ENCODE peak calls at places on chromosome 16, in eight cellular contexts. J is MM.1S, D is GM10248, F is thoracic aorta, T is tibial artery, Z is HFFc6, Y is choroid plexus epithelial cell, R is tibial nerve. W is an unnamed sample.

GRCh38 chr16:19704321-19705130 is 13.5 kb downstream of the KNOP1 start:
- DNase-seq in J (no peak), D (no peak), F (no peak), T (no peak), Z (peak), Y (peak), R (peak), W (no peak)

GRCh38 chr16:85037050-85037410 is 9.4 kb downstream of the KIAA0513 start:
- DNase-seq in J (no peak), D (no peak), F (no peak), T (no peak), Z (peak), Y (peak), R (peak), W (no peak)

GRCh38 chr16:3266873-3267537 is 10.6 kb upstream of the MEFV start:
- DNase-seq in J (no peak), D (no peak), F (no peak), T (no peak), Z (peak), Y (peak), R (no peak), W (peak)

GRCh38 chr16:80231888-80232287 is 308.9 kb upstream of the DYNLRB2 start:
- DNase-seq in J (no peak), D (peak), F (no peak), T (no peak), Z (peak), Y (peak), R (no peak), W (no peak)

GRCh38 chr16:66899310-66899944 is 19.1 kb downstream of the PDP2 start:
- DNase-seq in J (no peak), D (no peak), F (no peak), T (no peak), Z (peak), Y (peak), R (no peak), W (no peak)

GRCh38 chr16:77322757-77323156 is 112.1 kb downstream of the ADAMTS18 start:
- DNase-seq in J (no peak), D (no peak), F (no peak), T (no peak), Z (no peak), Y (no peak), R (no peak), W (no peak)

GRCh38 chr16:57386381-57386951 is 14.2 kb downstream of the CX3CL1 start:
- DNase-seq in J (no peak), D (no peak), F (no peak), T (no peak), Z (no peak), Y (peak), R (no peak), W (no peak)

GRCh38 chr16:13883266-13883665 is 36.7 kb upstream of the ERCC4 start:
- DNase-seq in J (no peak), D (no peak), F (no peak), T (no peak), Z (peak), Y (no peak), R (no peak), W (no peak)

GRCh38 chr16:20744922-20745440 is 3.4 kb upstream of the THUMPD1 start:
- DNase-seq in J (no peak), D (no peak), F (no peak), T (no peak), Z (no peak), Y (no peak), R (no peak), W (no peak)

GRCh38 chr16:20743591-20743990 is 2.0 kb upstream of the THUMPD1 start:
- DNase-seq in J (no peak), D (no peak), F (no peak), T (no peak), Z (no peak), Y (no peak), R (no peak), W (no peak)

GRCh38 chr16:20741555-20742285 is at the start of gene THUMPD1:
- DNase-seq in J (peak), D (peak), F (peak), T (peak), Z (peak), Y (peak), R (peak), W (peak)

GRCh38 chr16:20740901-20741491 is 622 bp downstream of the THUMPD1 start:
- DNase-seq in J (peak), D (peak), F (peak), T (peak), Z (peak), Y (peak), R (peak), W (peak)

GRCh38 chr16:20740007-20740883 is 1.4 kb downstream of the THUMPD1 start:
- DNase-seq in J (peak), D (peak), F (no peak), T (no peak), Z (peak), Y (peak), R (no peak), W (no peak)
- TF ChIP-seq CTCF in J (peak), D (peak), F (peak), T (peak), Z (peak), Y (peak), R (no peak), W (peak)

GRCh38 chr16:24671455-24671954 is 57.9 kb upstream of the TNRC6A start:
- DNase-seq in J (no peak), D (no peak), F (no peak), T (no peak), Z (no peak), Y (no peak), R (no peak), W (no peak)
- TF ChIP-seq CTCF in J (no peak), D (no peak), F (peak), T (no peak), Z (peak), Y (peak), R (no peak), W (no peak)

GRCh38 chr16:5062790-5063765 is 2.7 kb downstream of the C16orf89 start:
- DNase-seq in J (no peak), D (no peak), F (no peak), T (no peak), Z (no peak), Y (no peak), R (no peak), W (no peak)
- TF ChIP-seq CTCF in J (peak), D (no peak), F (no peak), T (no peak), Z (peak), Y (no peak), R (no peak), W (no peak)

GRCh38 chr16:30430428-30430970 is 669 bp upstream of the DCTPP1 start:
- DNase-seq in J (no peak), D (no peak), F (no peak), T (no peak), Z (no peak), Y (no peak), R (no peak), W (peak)
- TF ChIP-seq CTCF in J (no peak), D (peak), F (no peak), T (no peak), Z (peak), Y (no peak), R (peak), W (no peak)

GRCh38 chr16:62392698-62393097 is 356.5 kb upstream of the CDH8 start:
- DNase-seq in J (no peak), D (no peak), F (no peak), T (no peak), Z (no peak), Y (no peak), R (no peak), W (no peak)

DNA sequence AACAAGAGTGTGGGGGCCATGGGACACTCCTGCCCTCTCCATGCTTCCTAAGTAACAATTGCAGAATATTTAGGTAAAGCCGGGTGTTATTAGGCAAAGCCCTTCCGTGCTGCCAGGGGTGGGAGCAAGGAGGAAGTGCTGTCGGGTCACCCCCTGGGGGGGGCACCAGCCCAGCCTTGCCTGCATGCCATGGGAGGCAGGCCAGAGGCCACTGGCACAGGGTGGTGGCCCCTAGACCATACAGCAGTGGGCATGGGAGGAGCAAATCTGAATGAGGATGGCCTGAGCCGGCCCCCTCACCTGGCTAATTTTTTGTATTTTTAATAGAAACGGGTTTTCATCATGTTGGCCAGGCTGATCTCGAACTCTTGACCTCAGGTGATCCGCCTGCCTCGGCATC is 355.7 kb upstream of the CDH8 start:
- DNase-seq in J (no peak), D (no peak), F (no peak), T (no peak), Z (no peak), Y (no peak), R (no peak), W (no peak)
- TF ChIP-seq CTCF in J (no peak), D (no peak), F (no peak), T (no peak), Z (no peak), Y (no peak), R (no peak), W (no peak)

GRCh38 chr16:23597003-23597756 is 1.1 kb upstream of the NDUFAB1 start:
- DNase-seq in J (peak), D (peak), F (no peak), T (no peak), Z (peak), Y (peak), R (no peak), W (no peak)
- TF ChIP-seq CTCF in J (peak), D (peak), F (no peak), T (no peak), Z (no peak), Y (peak), R (no peak), W (peak)

GRCh38 chr16:17206712-17207111 is 264.0 kb downstream of the XYLT1 start:
- DNase-seq in J (no peak), D (no peak), F (no peak), T (no peak), Z (no peak), Y (no peak), R (no peak), W (no peak)

GRCh38 chr16:17215306-17215705 is 255.5 kb downstream of the XYLT1 start:
- DNase-seq in J (no peak), D (no peak), F (no peak), T (no peak), Z (no peak), Y (no peak), R (no peak), W (no peak)

GRCh38 chr16:17213025-17213424 is 257.7 kb downstream of the XYLT1 start:
- DNase-seq in J (no peak), D (no peak), F (no peak), T (no peak), Z (no peak), Y (no peak), R (no peak), W (no peak)

GRCh38 chr16:17213974-17214373 is 256.8 kb downstream of the XYLT1 start:
- DNase-seq in J (no peak), D (no peak), F (no peak), T (no peak), Z (no peak), Y (no peak), R (no peak), W (no peak)

GRCh38 chr16:17211797-17212196 is 259.0 kb downstream of the XYLT1 start:
- DNase-seq in J (peak), D (no peak), F (no peak), T (no peak), Z (peak), Y (no peak), R (no peak), W (peak)
- TF ChIP-seq CTCF in J (peak), D (peak), F (no peak), T (no peak), Z (peak), Y (no peak), R (no peak), W (peak)

DNA sequence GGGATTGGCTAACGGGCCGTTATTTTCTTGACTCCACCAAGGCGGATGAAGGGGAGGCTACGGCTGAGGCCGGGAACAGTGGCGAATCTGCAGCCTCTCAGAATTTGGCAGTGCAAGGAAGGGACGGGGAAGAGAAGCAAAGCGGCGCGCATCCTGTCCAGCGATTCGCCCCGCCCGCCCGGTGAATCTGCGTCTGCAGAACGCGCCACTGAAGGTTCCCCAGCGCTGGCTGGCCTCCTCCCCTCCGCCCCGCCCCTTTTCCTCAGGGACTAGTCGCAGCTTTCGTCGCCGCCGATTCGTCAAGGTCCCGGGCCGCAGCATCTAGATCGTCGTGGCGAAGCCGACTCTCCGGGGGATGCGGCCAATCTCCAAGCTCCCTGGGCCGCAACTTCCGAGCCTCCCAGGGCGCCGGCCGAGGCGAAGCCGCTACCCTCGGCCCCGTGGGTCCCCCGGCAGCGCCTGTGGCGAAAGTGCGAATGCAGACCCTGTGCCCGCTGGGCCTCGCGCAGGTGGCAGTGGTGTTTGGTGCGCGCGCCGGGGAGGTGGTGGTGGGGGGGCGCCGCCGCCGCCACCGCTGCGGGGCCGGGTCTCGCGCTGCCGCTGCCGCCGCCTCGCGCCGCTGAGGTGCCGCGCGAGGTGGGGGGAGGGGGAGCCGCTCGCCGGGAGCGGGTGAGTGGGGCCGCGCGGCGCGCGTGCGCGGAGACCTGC is at the start of gene SETD1A:
- DNase-seq in J (peak), D (peak), F (peak), T (peak), Z (peak), Y (peak), R (peak), W (peak)
- TF ChIP-seq CTCF in J (no peak), D (no peak), F (no peak), T (no peak), Z (no peak), Y (no peak), R (no peak), W (no peak)